ENCODE peak calls at places on chromosomes 13 and 19, in ten cellular contexts. K, Q, I, H, X, A, U, P, B and M are unnamed samples.
A peak's percentile ranks its signal among the peaks of the same experiment; 100 is the strongest.

GRCh38 chr13:79581870-79582315 is 100.9 kb downstream of the NDFIP2 start:
- DNase-seq in K (no peak), Q (no peak), I (peak; percentile 11), H (no peak), X (no peak), A (no peak), U (no peak), P (peak; percentile 35), B (no peak), M (peak; percentile 18)

GRCh38 chr19:55370305-55370988 is at the start of gene IL11:
- DNase-seq in K (no peak), Q (no peak), I (no peak), H (no peak), X (no peak), A (no peak), U (no peak), P (no peak), B (peak; percentile 67), M (peak; percentile 66)

GRCh38 chr19:14533450-14533849 is 4.1 kb downstream of the TECR start:
- DNase-seq in K (no peak), Q (no peak), I (no peak), H (no peak), X (no peak), A (no peak), U (no peak), P (no peak), B (no peak), M (no peak)

GRCh38 chr13:113129921-113130750 is 7.5 kb downstream of the F10 start:
- DNase-seq in K (no peak), Q (no peak), I (no peak), H (no peak), X (no peak), A (no peak), U (no peak), P (peak; percentile 73), B (no peak), M (no peak)

GRCh38 chr13:110306960-110307696 is at the start of the genes COL4A1 and COL4A2:
- DNase-seq in K (peak; percentile 95), Q (no peak), I (no peak), H (no peak), X (peak; percentile 89), A (no peak), U (no peak), P (peak; percentile 86), B (peak; percentile 49), M (peak; percentile 66)

GRCh38 chr13:24112791-24113190 is 47.7 kb upstream of the SPATA13 start:
- DNase-seq in K (no peak), Q (no peak), I (no peak), H (no peak), X (no peak), A (no peak), U (no peak), P (no peak), B (no peak), M (no peak)

GRCh38 chr13:46934749-46935148 is 37.9 kb upstream of the HTR2A start:
- DNase-seq in K (no peak), Q (no peak), I (no peak), H (no peak), X (no peak), A (no peak), U (no peak), P (no peak), B (peak; percentile 12), M (no peak)

GRCh38 chr19:52922841-52923781 is at the start of gene ZNF888:
- DNase-seq in K (peak; percentile 94), Q (no peak), I (no peak), H (peak; percentile 70), X (peak; percentile 90), A (peak; percentile 89), U (peak; percentile 93), P (peak; percentile 91), B (no peak), M (peak; percentile 69)

GRCh38 chr19:35021016-35021415 is 9.3 kb upstream of the SCN1B start:
- DNase-seq in K (peak; percentile 62), Q (no peak), I (no peak), H (no peak), X (no peak), A (no peak), U (no peak), P (no peak), B (no peak), M (no peak)

GRCh38 chr19:50204081-50204428 is 633 bp downstream of the MYH14 start:
- DNase-seq in K (no peak), Q (no peak), I (no peak), H (no peak), X (no peak), A (no peak), U (no peak), P (no peak), B (no peak), M (no peak)

GRCh38 chr13:30618186-30618937 is 642 bp downstream of the USPL1 start:
- DNase-seq in K (peak; percentile 65), Q (no peak), I (no peak), H (no peak), X (peak; percentile 46), A (peak; percentile 44), U (no peak), P (no peak), B (no peak), M (no peak)

GRCh38 chr19:30602661-30603322 is 230.6 kb downstream of the ZNF536 start:
- DNase-seq in K (no peak), Q (no peak), I (no peak), H (no peak), X (no peak), A (no peak), U (peak; percentile 13), P (no peak), B (no peak), M (no peak)

DNA sequence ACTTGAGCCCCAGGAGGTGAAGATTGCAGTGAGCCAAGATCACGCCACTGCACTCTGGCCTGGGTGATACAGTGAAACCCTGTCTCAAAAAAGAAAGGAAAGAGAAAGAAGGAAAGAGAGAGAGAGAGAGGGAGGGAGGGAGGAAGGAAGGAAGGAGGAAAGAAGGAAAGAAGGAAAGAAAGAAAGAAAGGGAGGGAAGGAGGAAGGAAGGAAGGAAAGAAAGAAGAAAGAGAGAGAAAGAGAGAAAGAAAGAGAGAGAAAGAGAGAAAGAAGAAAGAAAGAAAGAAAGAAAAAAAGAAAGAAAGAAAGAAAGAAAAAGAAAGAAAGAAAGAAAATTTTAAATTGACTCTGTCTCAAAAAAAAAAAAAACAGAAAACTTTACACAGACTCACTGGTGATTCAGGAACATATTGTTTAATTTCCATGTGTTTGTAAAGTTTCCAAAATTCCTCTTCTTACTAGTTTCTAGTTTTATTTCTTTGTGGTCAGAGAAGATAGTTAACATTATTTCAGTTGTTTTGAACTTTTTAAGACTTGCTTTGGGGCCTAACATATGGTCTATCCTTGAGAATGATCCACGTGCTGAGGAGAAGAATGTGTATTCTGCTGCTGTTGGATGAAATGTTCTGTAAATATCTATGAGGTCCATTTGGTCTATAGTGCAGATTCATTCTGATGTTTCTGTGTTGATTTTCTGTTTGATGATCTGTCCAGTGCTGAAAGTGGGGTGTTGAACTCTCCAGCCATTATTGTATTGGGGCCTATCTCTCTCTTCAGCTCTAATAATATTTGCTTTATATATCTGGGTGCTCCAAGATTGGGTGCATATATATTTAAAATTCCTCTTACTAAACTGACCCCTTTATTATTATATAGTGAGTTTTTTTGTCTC is 204.4 kb upstream of the SERP2 start:
- DNase-seq in K (no peak), Q (peak; percentile 58), I (no peak), H (no peak), X (no peak), A (no peak), U (no peak), P (no peak), B (no peak), M (peak; percentile 21)
- TF ChIP-seq CTCF in K (no peak), Q (no peak), I (no peak), H (no peak), X (no peak), A (no peak), U (no peak), P (no peak), B (no peak), M (no peak)

GRCh38 chr19:29201849-29202248 is 11.1 kb downstream of the UQCRFS1 start:
- DNase-seq in K (no peak), Q (no peak), I (no peak), H (no peak), X (no peak), A (no peak), U (no peak), P (no peak), B (peak; percentile 24), M (no peak)
- TF ChIP-seq CTCF in K (no peak), Q (no peak), I (no peak), H (no peak), X (no peak), A (no peak), U (peak; percentile 13), P (no peak), B (no peak), M (no peak)

DNA sequence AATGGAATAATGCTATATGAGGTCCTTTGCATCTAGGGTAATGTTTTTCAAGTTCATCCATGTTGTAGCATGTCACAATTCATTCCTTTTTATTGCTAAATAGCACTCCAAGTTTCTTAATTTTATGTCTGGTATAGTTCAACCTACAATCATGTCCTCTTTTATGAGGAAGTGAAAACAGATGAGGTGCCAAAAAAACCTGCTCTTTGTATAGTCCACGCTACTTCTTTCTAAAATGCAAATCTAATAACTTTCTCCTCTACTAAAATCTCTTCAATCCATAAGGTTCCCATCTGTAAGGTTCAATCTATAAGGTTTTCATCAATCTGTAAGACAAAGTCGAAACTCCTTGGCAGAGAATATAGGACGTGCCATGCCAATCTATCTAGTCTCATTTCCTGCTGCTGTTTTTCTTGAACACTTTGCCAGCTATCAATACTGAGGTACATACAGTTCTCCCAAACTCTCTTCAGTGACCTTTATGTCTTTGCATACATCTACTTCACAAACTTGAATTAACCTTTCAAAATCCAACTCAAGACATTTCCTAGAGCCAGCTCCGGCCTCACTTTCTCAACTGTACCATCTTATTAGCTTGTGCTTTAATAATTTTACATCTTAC is 33.7 kb downstream of the INTS6 start:
- DNase-seq in K (no peak), Q (no peak), I (no peak), H (no peak), X (no peak), A (no peak), U (no peak), P (no peak), B (no peak), M (no peak)
- TF ChIP-seq CTCF in K (no peak), Q (no peak), I (no peak), H (no peak), X (no peak), A (no peak), U (no peak), P (no peak), B (no peak), M (no peak)

DNA sequence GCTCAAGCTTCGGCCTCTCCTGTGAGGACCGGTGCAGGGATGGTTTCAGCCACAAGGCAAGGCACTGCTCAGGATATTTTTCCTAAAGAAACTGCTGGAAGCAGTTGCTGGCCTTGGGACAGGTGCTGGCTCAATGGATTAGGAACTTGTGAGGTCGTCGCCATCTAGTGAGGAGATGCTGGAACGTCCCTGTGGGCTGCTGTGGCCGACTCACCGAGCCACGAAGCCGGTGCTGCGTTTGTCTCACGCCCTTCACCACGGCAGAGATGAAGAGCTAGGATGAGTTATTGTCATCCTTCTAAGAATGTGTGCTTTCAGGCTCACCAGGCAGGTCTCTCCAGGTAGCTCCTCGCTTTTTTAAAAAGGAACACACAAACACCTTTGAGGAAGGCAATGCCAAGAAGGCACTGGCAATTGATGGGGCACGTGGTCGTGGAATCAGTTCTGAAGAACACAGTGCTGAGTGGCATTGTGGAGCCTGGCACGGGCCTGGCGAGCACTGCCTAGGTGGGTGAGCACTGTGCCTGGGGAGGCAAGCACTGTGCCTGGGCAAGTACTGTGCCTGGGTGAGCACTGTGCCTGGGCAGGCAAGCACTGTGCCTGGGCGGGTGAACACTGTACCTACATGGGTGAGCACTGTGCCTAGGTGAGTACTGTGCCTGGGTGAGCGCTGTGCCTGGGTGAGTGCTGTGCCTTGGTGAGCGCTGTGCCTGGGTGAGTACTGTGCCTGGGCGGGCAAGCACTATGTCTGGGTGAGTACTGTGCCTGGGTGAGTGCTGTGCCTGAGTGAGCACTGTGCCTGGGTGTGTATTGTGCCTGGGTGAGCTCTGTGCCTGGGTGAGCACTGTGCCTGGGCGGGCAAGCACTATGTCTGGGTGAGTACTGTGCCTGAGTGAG is 140.4 kb downstream of the TEX29 start:
- DNase-seq in K (peak; percentile 64), Q (peak; percentile 8), I (peak; percentile 15), H (no peak), X (no peak), A (no peak), U (peak; percentile 54), P (no peak), B (peak; percentile 32), M (peak; percentile 73)
- TF ChIP-seq CTCF in K (no peak), Q (peak; percentile 57), I (peak; percentile 45), H (no peak), X (no peak), A (no peak), U (peak; percentile 74), P (peak; percentile 49), B (peak; percentile 22), M (peak; percentile 55)